ENCODE peak calls at places on chromosomes 4 and X, in seven cellular contexts. One of them, this sample, is unnamed.

GRCh38 chrX:14356401-14356800 is 172.9 kb upstream of the GLRA2 start:
- DNase-seq in H4: no peak
- DNase-seq in choroid plexus epithelial cell: peak
- DNase-seq in C1 segment of cervical spinal cord: no peak
- DNase-seq in H1: no peak
- DNase-seq in stimulated activated CD4-positive, alpha-beta T cell treated with anti-CD3 and anti-CD28 coated beads, Interleukin-2, amount 100 ng/mL, for 24 hours: no peak
- DNase-seq in HTR-8/SVneo: no peak
- DNase-seq in this sample: no peak

GRCh38 chr4:149896428-149896827 is 80.8 kb upstream of the IQCM start:
- DNase-seq in H4: peak
- DNase-seq in choroid plexus epithelial cell: peak
- DNase-seq in C1 segment of cervical spinal cord: no peak
- DNase-seq in H1: no peak
- DNase-seq in stimulated activated CD4-positive, alpha-beta T cell treated with anti-CD3 and anti-CD28 coated beads, Interleukin-2, amount 100 ng/mL, for 24 hours: no peak
- DNase-seq in HTR-8/SVneo: peak
- DNase-seq in this sample: no peak

GRCh38 chrX:112818114-112819012 is 22.3 kb downstream of the AMOT start:
- DNase-seq in H4: no peak
- DNase-seq in choroid plexus epithelial cell: no peak
- DNase-seq in C1 segment of cervical spinal cord: no peak
- DNase-seq in H1: no peak
- DNase-seq in stimulated activated CD4-positive, alpha-beta T cell treated with anti-CD3 and anti-CD28 coated beads, Interleukin-2, amount 100 ng/mL, for 24 hours: no peak
- DNase-seq in HTR-8/SVneo: no peak
- DNase-seq in this sample: no peak

GRCh38 chr4:100299019-100299418 is 108.8 kb upstream of the DDIT4L start:
- DNase-seq in H4: peak
- DNase-seq in choroid plexus epithelial cell: peak
- DNase-seq in C1 segment of cervical spinal cord: no peak
- DNase-seq in H1: no peak
- DNase-seq in stimulated activated CD4-positive, alpha-beta T cell treated with anti-CD3 and anti-CD28 coated beads, Interleukin-2, amount 100 ng/mL, for 24 hours: no peak
- DNase-seq in HTR-8/SVneo: peak
- DNase-seq in this sample: no peak

GRCh38 chr4:153808175-153808574 is 19.3 kb upstream of the SFRP2 start:
- DNase-seq in H4: peak
- DNase-seq in choroid plexus epithelial cell: no peak
- DNase-seq in C1 segment of cervical spinal cord: no peak
- DNase-seq in H1: no peak
- DNase-seq in stimulated activated CD4-positive, alpha-beta T cell treated with anti-CD3 and anti-CD28 coated beads, Interleukin-2, amount 100 ng/mL, for 24 hours: no peak
- DNase-seq in HTR-8/SVneo: no peak
- DNase-seq in this sample: no peak

GRCh38 chrX:155143959-155144548 is 72.2 kb upstream of the VBP1 start:
- DNase-seq in H4: no peak
- DNase-seq in choroid plexus epithelial cell: no peak
- DNase-seq in C1 segment of cervical spinal cord: no peak
- DNase-seq in H1: no peak
- DNase-seq in stimulated activated CD4-positive, alpha-beta T cell treated with anti-CD3 and anti-CD28 coated beads, Interleukin-2, amount 100 ng/mL, for 24 hours: no peak
- DNase-seq in HTR-8/SVneo: no peak
- DNase-seq in this sample: no peak

GRCh38 chrX:153499876-153500275 is 5.1 kb downstream of the BGN start:
- DNase-seq in H4: no peak
- DNase-seq in choroid plexus epithelial cell: no peak
- DNase-seq in C1 segment of cervical spinal cord: peak
- DNase-seq in H1: no peak
- DNase-seq in stimulated activated CD4-positive, alpha-beta T cell treated with anti-CD3 and anti-CD28 coated beads, Interleukin-2, amount 100 ng/mL, for 24 hours: no peak
- DNase-seq in HTR-8/SVneo: no peak
- DNase-seq in this sample: no peak

GRCh38 chr4:185738038-185738552 is 73.9 kb downstream of the SORBS2 start:
- DNase-seq in H4: no peak
- DNase-seq in choroid plexus epithelial cell: peak
- DNase-seq in C1 segment of cervical spinal cord: no peak
- DNase-seq in H1: no peak
- DNase-seq in stimulated activated CD4-positive, alpha-beta T cell treated with anti-CD3 and anti-CD28 coated beads, Interleukin-2, amount 100 ng/mL, for 24 hours: no peak
- DNase-seq in HTR-8/SVneo: no peak
- DNase-seq in this sample: no peak

GRCh38 chr4:76238236-76238635 is 13.3 kb upstream of the FAM47E start:
- DNase-seq in H4: no peak
- DNase-seq in choroid plexus epithelial cell: no peak
- DNase-seq in C1 segment of cervical spinal cord: no peak
- DNase-seq in H1: no peak
- DNase-seq in stimulated activated CD4-positive, alpha-beta T cell treated with anti-CD3 and anti-CD28 coated beads, Interleukin-2, amount 100 ng/mL, for 24 hours: no peak
- DNase-seq in HTR-8/SVneo: no peak
- DNase-seq in this sample: no peak

GRCh38 chr4:86895692-86896488 is 3.7 kb upstream of the C4orf36 start:
- DNase-seq in H4: peak
- DNase-seq in choroid plexus epithelial cell: peak
- DNase-seq in C1 segment of cervical spinal cord: no peak
- DNase-seq in H1: no peak
- DNase-seq in stimulated activated CD4-positive, alpha-beta T cell treated with anti-CD3 and anti-CD28 coated beads, Interleukin-2, amount 100 ng/mL, for 24 hours: no peak
- DNase-seq in HTR-8/SVneo: peak
- DNase-seq in this sample: peak

GRCh38 chr4:104591505-104591904 is 96.8 kb upstream of the CXXC4 start:
- DNase-seq in H4: peak
- DNase-seq in choroid plexus epithelial cell: no peak
- DNase-seq in C1 segment of cervical spinal cord: no peak
- DNase-seq in H1: peak
- DNase-seq in stimulated activated CD4-positive, alpha-beta T cell treated with anti-CD3 and anti-CD28 coated beads, Interleukin-2, amount 100 ng/mL, for 24 hours: no peak
- DNase-seq in HTR-8/SVneo: no peak
- DNase-seq in this sample: no peak

GRCh38 chr4:185520119-185520518 is 15.2 kb downstream of the PDLIM3 start:
- DNase-seq in H4: no peak
- DNase-seq in choroid plexus epithelial cell: peak
- DNase-seq in C1 segment of cervical spinal cord: no peak
- DNase-seq in H1: no peak
- DNase-seq in stimulated activated CD4-positive, alpha-beta T cell treated with anti-CD3 and anti-CD28 coated beads, Interleukin-2, amount 100 ng/mL, for 24 hours: no peak
- DNase-seq in HTR-8/SVneo: no peak
- DNase-seq in this sample: no peak

GRCh38 chrX:119468930-119469635 is 839 bp downstream of the SLC25A5 start:
- DNase-seq in H4: peak
- DNase-seq in choroid plexus epithelial cell: peak
- DNase-seq in C1 segment of cervical spinal cord: peak
- DNase-seq in H1: peak
- DNase-seq in stimulated activated CD4-positive, alpha-beta T cell treated with anti-CD3 and anti-CD28 coated beads, Interleukin-2, amount 100 ng/mL, for 24 hours: peak
- DNase-seq in HTR-8/SVneo: peak
- DNase-seq in this sample: peak

GRCh38 chr4:145154573-145154972 is 25.8 kb downstream of the OTUD4 start:
- DNase-seq in H4: peak
- DNase-seq in choroid plexus epithelial cell: peak
- DNase-seq in C1 segment of cervical spinal cord: no peak
- DNase-seq in H1: no peak
- DNase-seq in stimulated activated CD4-positive, alpha-beta T cell treated with anti-CD3 and anti-CD28 coated beads, Interleukin-2, amount 100 ng/mL, for 24 hours: no peak
- DNase-seq in HTR-8/SVneo: no peak
- DNase-seq in this sample: peak

GRCh38 chrX:3443186-3443585 is 96.7 kb upstream of the MXRA5 start:
- DNase-seq in H4: no peak
- DNase-seq in choroid plexus epithelial cell: no peak
- DNase-seq in C1 segment of cervical spinal cord: no peak
- DNase-seq in H1: no peak
- DNase-seq in stimulated activated CD4-positive, alpha-beta T cell treated with anti-CD3 and anti-CD28 coated beads, Interleukin-2, amount 100 ng/mL, for 24 hours: no peak
- DNase-seq in HTR-8/SVneo: no peak
- DNase-seq in this sample: no peak

GRCh38 chr4:122783301-122784215 is 43.1 kb upstream of the FGF2 start:
- DNase-seq in H4: peak
- DNase-seq in choroid plexus epithelial cell: peak
- DNase-seq in C1 segment of cervical spinal cord: no peak
- DNase-seq in H1: peak
- DNase-seq in stimulated activated CD4-positive, alpha-beta T cell treated with anti-CD3 and anti-CD28 coated beads, Interleukin-2, amount 100 ng/mL, for 24 hours: no peak
- DNase-seq in HTR-8/SVneo: peak
- DNase-seq in this sample: peak

GRCh38 chrX:138708268-138708667 is 3.2 kb downstream of the FGF13 start:
- DNase-seq in H4: no peak
- DNase-seq in choroid plexus epithelial cell: no peak
- DNase-seq in C1 segment of cervical spinal cord: no peak
- DNase-seq in H1: no peak
- DNase-seq in stimulated activated CD4-positive, alpha-beta T cell treated with anti-CD3 and anti-CD28 coated beads, Interleukin-2, amount 100 ng/mL, for 24 hours: no peak
- DNase-seq in HTR-8/SVneo: no peak
- DNase-seq in this sample: no peak

GRCh38 chr4:164193676-164194075 is 560.3 kb upstream of the SMIM31 start:
- DNase-seq in H4: no peak
- DNase-seq in choroid plexus epithelial cell: no peak
- DNase-seq in C1 segment of cervical spinal cord: no peak
- DNase-seq in H1: no peak
- DNase-seq in stimulated activated CD4-positive, alpha-beta T cell treated with anti-CD3 and anti-CD28 coated beads, Interleukin-2, amount 100 ng/mL, for 24 hours: no peak
- DNase-seq in HTR-8/SVneo: no peak
- DNase-seq in this sample: no peak

GRCh38 chrX:20514358-20514757 is 247.6 kb upstream of the RPS6KA3 start:
- DNase-seq in H4: peak
- DNase-seq in choroid plexus epithelial cell: peak
- DNase-seq in C1 segment of cervical spinal cord: no peak
- DNase-seq in H1: no peak
- DNase-seq in stimulated activated CD4-positive, alpha-beta T cell treated with anti-CD3 and anti-CD28 coated beads, Interleukin-2, amount 100 ng/mL, for 24 hours: no peak
- DNase-seq in HTR-8/SVneo: peak
- DNase-seq in this sample: peak

GRCh38 chr4:181007751-181008150 is 1235.5 kb upstream of the TENM3 start:
- DNase-seq in H4: peak
- DNase-seq in choroid plexus epithelial cell: peak
- DNase-seq in C1 segment of cervical spinal cord: no peak
- DNase-seq in H1: no peak
- DNase-seq in stimulated activated CD4-positive, alpha-beta T cell treated with anti-CD3 and anti-CD28 coated beads, Interleukin-2, amount 100 ng/mL, for 24 hours: no peak
- DNase-seq in HTR-8/SVneo: no peak
- DNase-seq in this sample: no peak

GRCh38 chr4:111027526-111027925 is 404.6 kb upstream of the PITX2 start:
- DNase-seq in H4: no peak
- DNase-seq in choroid plexus epithelial cell: peak
- DNase-seq in C1 segment of cervical spinal cord: no peak
- DNase-seq in H1: no peak
- DNase-seq in stimulated activated CD4-positive, alpha-beta T cell treated with anti-CD3 and anti-CD28 coated beads, Interleukin-2, amount 100 ng/mL, for 24 hours: no peak
- DNase-seq in HTR-8/SVneo: no peak
- DNase-seq in this sample: no peak

GRCh38 chr4:99808260-99808857 is 8.3 kb upstream of the DAPP1 start:
- DNase-seq in H4: peak
- DNase-seq in choroid plexus epithelial cell: peak
- DNase-seq in C1 segment of cervical spinal cord: no peak
- DNase-seq in H1: no peak
- DNase-seq in stimulated activated CD4-positive, alpha-beta T cell treated with anti-CD3 and anti-CD28 coated beads, Interleukin-2, amount 100 ng/mL, for 24 hours: peak
- DNase-seq in HTR-8/SVneo: peak
- DNase-seq in this sample: peak

GRCh38 chrX:68708503-68709290 is 61.2 kb downstream of the STARD8 start:
- DNase-seq in H4: no peak
- DNase-seq in choroid plexus epithelial cell: no peak
- DNase-seq in C1 segment of cervical spinal cord: no peak
- DNase-seq in H1: no peak
- DNase-seq in stimulated activated CD4-positive, alpha-beta T cell treated with anti-CD3 and anti-CD28 coated beads, Interleukin-2, amount 100 ng/mL, for 24 hours: no peak
- DNase-seq in HTR-8/SVneo: no peak
- DNase-seq in this sample: no peak

GRCh38 chr4:44760142-44760898 is 34.0 kb upstream of the GNPDA2 start:
- DNase-seq in H4: peak
- DNase-seq in choroid plexus epithelial cell: peak
- DNase-seq in C1 segment of cervical spinal cord: no peak
- DNase-seq in H1: no peak
- DNase-seq in stimulated activated CD4-positive, alpha-beta T cell treated with anti-CD3 and anti-CD28 coated beads, Interleukin-2, amount 100 ng/mL, for 24 hours: no peak
- DNase-seq in HTR-8/SVneo: peak
- DNase-seq in this sample: peak

GRCh38 chrX:48854898-48855297 is 19.5 kb upstream of the PCSK1N start:
- DNase-seq in H4: no peak
- DNase-seq in choroid plexus epithelial cell: peak
- DNase-seq in C1 segment of cervical spinal cord: no peak
- DNase-seq in H1: no peak
- DNase-seq in stimulated activated CD4-positive, alpha-beta T cell treated with anti-CD3 and anti-CD28 coated beads, Interleukin-2, amount 100 ng/mL, for 24 hours: no peak
- DNase-seq in HTR-8/SVneo: no peak
- DNase-seq in this sample: peak

GRCh38 chr4:15938182-15938581 is 358 bp downstream of the FGFBP1 start:
- DNase-seq in H4: peak
- DNase-seq in choroid plexus epithelial cell: no peak
- DNase-seq in C1 segment of cervical spinal cord: no peak
- DNase-seq in H1: no peak
- DNase-seq in stimulated activated CD4-positive, alpha-beta T cell treated with anti-CD3 and anti-CD28 coated beads, Interleukin-2, amount 100 ng/mL, for 24 hours: no peak
- DNase-seq in HTR-8/SVneo: no peak
- DNase-seq in this sample: peak

GRCh38 chr4:8709729-8710360 is 117.3 kb downstream of the CPZ start:
- DNase-seq in H4: no peak
- DNase-seq in choroid plexus epithelial cell: no peak
- DNase-seq in C1 segment of cervical spinal cord: no peak
- DNase-seq in H1: no peak
- DNase-seq in stimulated activated CD4-positive, alpha-beta T cell treated with anti-CD3 and anti-CD28 coated beads, Interleukin-2, amount 100 ng/mL, for 24 hours: no peak
- DNase-seq in HTR-8/SVneo: no peak
- DNase-seq in this sample: no peak

GRCh38 chr4:15336410-15337184 is 91.2 kb upstream of the C1QTNF7 start:
- DNase-seq in H4: peak
- DNase-seq in choroid plexus epithelial cell: peak
- DNase-seq in C1 segment of cervical spinal cord: no peak
- DNase-seq in H1: peak
- DNase-seq in stimulated activated CD4-positive, alpha-beta T cell treated with anti-CD3 and anti-CD28 coated beads, Interleukin-2, amount 100 ng/mL, for 24 hours: no peak
- DNase-seq in HTR-8/SVneo: peak
- DNase-seq in this sample: no peak

GRCh38 chr4:3193531-3194203 is 55.3 kb upstream of the MSANTD1 start:
- DNase-seq in H4: no peak
- DNase-seq in choroid plexus epithelial cell: peak
- DNase-seq in C1 segment of cervical spinal cord: no peak
- DNase-seq in H1: no peak
- DNase-seq in stimulated activated CD4-positive, alpha-beta T cell treated with anti-CD3 and anti-CD28 coated beads, Interleukin-2, amount 100 ng/mL, for 24 hours: no peak
- DNase-seq in HTR-8/SVneo: peak
- DNase-seq in this sample: no peak

GRCh38 chr4:169059294-169060201 is 49.5 kb upstream of the CBR4 start:
- DNase-seq in H4: no peak
- DNase-seq in choroid plexus epithelial cell: no peak
- DNase-seq in C1 segment of cervical spinal cord: no peak
- DNase-seq in H1: no peak
- DNase-seq in stimulated activated CD4-positive, alpha-beta T cell treated with anti-CD3 and anti-CD28 coated beads, Interleukin-2, amount 100 ng/mL, for 24 hours: no peak
- DNase-seq in HTR-8/SVneo: no peak
- DNase-seq in this sample: no peak

GRCh38 chr4:35100932-35101331 is 1143.4 kb downstream of the ARAP2 start:
- DNase-seq in H4: no peak
- DNase-seq in choroid plexus epithelial cell: no peak
- DNase-seq in C1 segment of cervical spinal cord: no peak
- DNase-seq in H1: no peak
- DNase-seq in stimulated activated CD4-positive, alpha-beta T cell treated with anti-CD3 and anti-CD28 coated beads, Interleukin-2, amount 100 ng/mL, for 24 hours: no peak
- DNase-seq in HTR-8/SVneo: no peak
- DNase-seq in this sample: no peak

GRCh38 chr4:16329132-16329796 is 103.0 kb upstream of the TAPT1 start:
- DNase-seq in H4: no peak
- DNase-seq in choroid plexus epithelial cell: peak
- DNase-seq in C1 segment of cervical spinal cord: no peak
- DNase-seq in H1: no peak
- DNase-seq in stimulated activated CD4-positive, alpha-beta T cell treated with anti-CD3 and anti-CD28 coated beads, Interleukin-2, amount 100 ng/mL, for 24 hours: no peak
- DNase-seq in HTR-8/SVneo: no peak
- DNase-seq in this sample: no peak

GRCh38 chr4:28093071-28093470 is 1232.4 kb downstream of the STIM2 start:
- DNase-seq in H4: no peak
- DNase-seq in choroid plexus epithelial cell: no peak
- DNase-seq in C1 segment of cervical spinal cord: no peak
- DNase-seq in H1: no peak
- DNase-seq in stimulated activated CD4-positive, alpha-beta T cell treated with anti-CD3 and anti-CD28 coated beads, Interleukin-2, amount 100 ng/mL, for 24 hours: no peak
- DNase-seq in HTR-8/SVneo: no peak
- DNase-seq in this sample: no peak

GRCh38 chr4:111630705-111631104 is 514.5 kb upstream of the FAM241A start:
- DNase-seq in H4: peak
- DNase-seq in choroid plexus epithelial cell: peak
- DNase-seq in C1 segment of cervical spinal cord: no peak
- DNase-seq in H1: no peak
- DNase-seq in stimulated activated CD4-positive, alpha-beta T cell treated with anti-CD3 and anti-CD28 coated beads, Interleukin-2, amount 100 ng/mL, for 24 hours: no peak
- DNase-seq in HTR-8/SVneo: peak
- DNase-seq in this sample: no peak

GRCh38 chr4:177375971-177376370 is 66.3 kb downstream of the AGA start:
- DNase-seq in H4: no peak
- DNase-seq in choroid plexus epithelial cell: no peak
- DNase-seq in C1 segment of cervical spinal cord: no peak
- DNase-seq in H1: no peak
- DNase-seq in stimulated activated CD4-positive, alpha-beta T cell treated with anti-CD3 and anti-CD28 coated beads, Interleukin-2, amount 100 ng/mL, for 24 hours: no peak
- DNase-seq in HTR-8/SVneo: no peak
- DNase-seq in this sample: no peak

GRCh38 chrX:134938682-134939081 is 52.1 kb upstream of the SMIM10 start:
- DNase-seq in H4: no peak
- DNase-seq in choroid plexus epithelial cell: no peak
- DNase-seq in C1 segment of cervical spinal cord: no peak
- DNase-seq in H1: no peak
- DNase-seq in stimulated activated CD4-positive, alpha-beta T cell treated with anti-CD3 and anti-CD28 coated beads, Interleukin-2, amount 100 ng/mL, for 24 hours: no peak
- DNase-seq in HTR-8/SVneo: no peak
- DNase-seq in this sample: no peak

GRCh38 chrX:7378406-7378805 is 230.5 kb upstream of the PUDP start:
- DNase-seq in H4: no peak
- DNase-seq in choroid plexus epithelial cell: no peak
- DNase-seq in C1 segment of cervical spinal cord: no peak
- DNase-seq in H1: no peak
- DNase-seq in stimulated activated CD4-positive, alpha-beta T cell treated with anti-CD3 and anti-CD28 coated beads, Interleukin-2, amount 100 ng/mL, for 24 hours: no peak
- DNase-seq in HTR-8/SVneo: no peak
- DNase-seq in this sample: no peak

GRCh38 chrX:39309721-39310152 is 508.5 kb downstream of the MID1IP1 start:
- DNase-seq in H4: peak
- DNase-seq in choroid plexus epithelial cell: peak
- DNase-seq in C1 segment of cervical spinal cord: no peak
- DNase-seq in H1: no peak
- DNase-seq in stimulated activated CD4-positive, alpha-beta T cell treated with anti-CD3 and anti-CD28 coated beads, Interleukin-2, amount 100 ng/mL, for 24 hours: peak
- DNase-seq in HTR-8/SVneo: peak
- DNase-seq in this sample: no peak